ENCODE peak calls at places on chromosomes 13 and 19, in ten cellular contexts. Q is AG09319; N is NCI-H1105; J is stimulated activated CD8-positive, alpha-beta memory T cell treated with anti-CD3 and anti-CD28 coated beads, Interleukin-7, amount 100 ng/mL, for 4 hours; E is endothelial cell; D is K562; S is EH; X is left colon; K is AG08395; G is DMS53. L is an unnamed sample.

GRCh38 chr13:99218969-99219368 is 18.3 kb downstream of the UBAC2 start:
- DNase-seq in X (no peak), N (no peak), G (no peak), S (no peak), J (peak), Q (no peak), K (no peak), D (no peak), E (no peak), L (no peak)

GRCh38 chr13:95228130-95228529 is 73.1 kb downstream of the ABCC4 start:
- DNase-seq in J (no peak), E (no peak), G (no peak), X (no peak), S (no peak), Q (no peak), N (no peak), K (no peak), D (no peak), L (no peak)

GRCh38 chr19:50492303-50493052 is 15.8 kb upstream of the GARIN5A start:
- DNase-seq in Q (no peak), G (no peak), S (no peak), J (no peak), K (no peak), D (peak), N (no peak), X (no peak), E (no peak), L (no peak)

GRCh38 chr13:108272333-108272732 is 2.8 kb downstream of the TNFSF13B start:
- DNase-seq in N (no peak), S (peak), K (no peak), Q (no peak), X (no peak), G (peak), E (no peak), J (no peak), D (no peak), L (no peak)

GRCh38 chr19:48965806-48966540 is 864 bp downstream of the FTL start:
- DNase-seq in K (peak), N (peak), X (peak), E (peak), G (peak), S (peak), D (peak), J (peak), Q (no peak), L (peak)

GRCh38 chr13:50124536-50125305 is 109.5 kb downstream of the KCNRG start:
- DNase-seq in S (peak), E (peak), X (peak), N (peak), J (peak), G (peak), K (peak), D (peak), Q (no peak), L (peak)

GRCh38 chr13:85417807-85418206 is 381.4 kb downstream of the SLITRK6 start:
- DNase-seq in N (no peak), K (no peak), G (no peak), D (no peak), Q (no peak), J (no peak), E (no peak), X (no peak), S (no peak), L (no peak)

GRCh38 chr13:110624766-110625756 is 9.7 kb downstream of the NAXD start:
- DNase-seq in G (no peak), D (no peak), S (no peak), K (no peak), Q (no peak), J (no peak), N (no peak), E (no peak), X (no peak), L (no peak)

GRCh38 chr13:38702609-38703008 is 15.7 kb downstream of the FREM2 start:
- DNase-seq in Q (no peak), D (no peak), X (no peak), S (no peak), E (no peak), K (no peak), N (no peak), J (no peak), G (no peak), L (no peak)

GRCh38 chr13:41008349-41008980 is 10.7 kb downstream of the ELF1 start:
- DNase-seq in E (no peak), K (peak), D (no peak), X (no peak), G (peak), S (peak), J (no peak), N (no peak), Q (peak), L (no peak)

GRCh38 chr13:50844181-50844875 is 836 bp upstream of the DLEU7 start:
- DNase-seq in X (no peak), E (no peak), Q (no peak), N (no peak), G (no peak), K (no peak), S (no peak), D (no peak), J (no peak), L (no peak)

GRCh38 chr13:75902166-75903104 is 266.3 kb downstream of the LMO7 start:
- DNase-seq in J (no peak), G (peak), D (no peak), X (no peak), S (no peak), N (no peak), Q (no peak), E (no peak), K (no peak), L (no peak)

L was measured in left lobe of liver.